ENCODE peak calls at places on chromosomes 16 and 17, in nine cellular contexts. Q is fibroblast of mammary gland, P is 8988T, I is posterior vena cava, M is endodermal cell, A is NCI-H1694, G is A172, B is NCI-H1930, E is epithelial cell of prostate. D is an unnamed sample.

GRCh38 chr17:80105762-80106161 is 4.4 kb downstream of the GAA start:
- DNase-seq in Q (no peak), P (no peak), I (peak; percentile 77), M (no peak), A (peak; percentile 4), G (no peak), B (no peak), E (no peak), D (no peak)

GRCh38 chr16:83951544-83951943 is 1.5 kb upstream of the OSGIN1 start:
- DNase-seq in Q (no peak), P (no peak), I (no peak), M (no peak), A (no peak), G (no peak), B (no peak), E (no peak), D (no peak)

GRCh38 chr17:9241371-9241712 is 220.0 kb downstream of the NTN1 start:
- DNase-seq in Q (no peak), P (no peak), I (no peak), M (no peak), A (no peak), G (no peak), B (no peak), E (no peak), D (no peak)

GRCh38 chr16:24070851-24071250 is 185.3 kb upstream of the CACNG3 start:
- DNase-seq in Q (peak; percentile 8), P (no peak), I (no peak), M (peak; percentile 87), A (no peak), G (peak; percentile 57), B (peak; percentile 71), E (no peak), D (no peak)

GRCh38 chr16:19266774-19267173 is 18.8 kb upstream of the CLEC19A start:
- DNase-seq in Q (no peak), P (no peak), I (no peak), M (no peak), A (no peak), G (no peak), B (no peak), E (no peak), D (no peak)

GRCh38 chr17:48358203-48358602 is 71.8 kb downstream of the SKAP1 start:
- DNase-seq in Q (no peak), P (no peak), I (no peak), M (no peak), A (no peak), G (no peak), B (no peak), E (no peak), D (no peak)

GRCh38 chr17:30505868-30506417 is 28.7 kb downstream of the GOSR1 start:
- DNase-seq in Q (no peak), P (no peak), I (no peak), M (no peak), A (no peak), G (no peak), B (no peak), E (no peak), D (no peak)

GRCh38 chr16:80990577-80990976 is 16.1 kb downstream of the CMC2 start:
- DNase-seq in Q (no peak), P (no peak), I (no peak), M (no peak), A (no peak), G (no peak), B (no peak), E (no peak), D (no peak)

GRCh38 chr17:73304971-73305786 is 6.6 kb downstream of the CDC42EP4 start:
- DNase-seq in Q (peak; percentile 86), P (peak; percentile 49), I (peak; percentile 93), M (peak; percentile 93), A (no peak), G (peak; percentile 96), B (no peak), E (no peak), D (no peak)

GRCh38 chr17:27456681-27457404 is 595 bp downstream of the KSR1 start:
- DNase-seq in Q (no peak), P (no peak), I (peak; percentile 83), M (peak; percentile 65), A (no peak), G (no peak), B (no peak), E (no peak), D (no peak)

GRCh38 chr17:47192549-47192948 is 3.5 kb upstream of the CDC27 start:
- DNase-seq in Q (peak; percentile 39), P (no peak), I (no peak), M (no peak), A (no peak), G (peak; percentile 41), B (no peak), E (no peak), D (no peak)

GRCh38 chr17:18205861-18206260 is 19.6 kb upstream of the LLGL1 start:
- DNase-seq in Q (no peak), P (no peak), I (no peak), M (no peak), A (no peak), G (no peak), B (no peak), E (no peak), D (no peak)

GRCh38 chr16:87608400-87608985 is 6.2 kb downstream of the JPH3 start:
- DNase-seq in Q (peak; percentile 57), P (peak; percentile 90), I (peak; percentile 90), M (peak; percentile 96), A (no peak), G (peak; percentile 68), B (no peak), E (no peak), D (peak; percentile 41)